ENCODE peak calls at places on chromosomes 2 and 18, in ten cellular contexts. V, G, E, B, O, A, L, Z, W and M are unnamed samples.

GRCh38 chr18:47749195-47749973 is 181.1 kb downstream of the SMAD2 start:
- DNase-seq in V (peak), G (peak), E (peak), B (peak), O (peak), A (peak), L (no peak), Z (peak), W (peak), M (peak)

GRCh38 chr18:59015531-59016152 is 124.0 kb upstream of the SEC11C start:
- DNase-seq in V (no peak), G (no peak), E (no peak), B (no peak), O (no peak), A (no peak), L (no peak), Z (no peak), W (no peak), M (no peak)

GRCh38 chr18:23200751-23201150 is 65.5 kb downstream of the CABLES1 start:
- DNase-seq in V (no peak), G (no peak), E (peak), B (no peak), O (no peak), A (no peak), L (no peak), Z (no peak), W (no peak), M (no peak)

GRCh38 chr18:42340423-42341009 is 385.5 kb downstream of the PIK3C3 start:
- DNase-seq in V (no peak), G (no peak), E (no peak), B (no peak), O (no peak), A (no peak), L (no peak), Z (no peak), W (no peak), M (no peak)

GRCh38 chr2:230793573-230794359 is 71.0 kb upstream of the ITM2C start:
- DNase-seq in V (peak), G (peak), E (peak), B (peak), O (no peak), A (peak), L (peak), Z (peak), W (peak), M (no peak)

GRCh38 chr18:76903386-76903785 is 81.0 kb downstream of the ZNF236 start:
- DNase-seq in V (no peak), G (no peak), E (no peak), B (no peak), O (no peak), A (no peak), L (no peak), Z (no peak), W (no peak), M (no peak)

GRCh38 chr18:45384137-45384998 is 230.9 kb upstream of the SLC14A2 start:
- DNase-seq in V (peak), G (peak), E (peak), B (peak), O (peak), A (peak), L (no peak), Z (no peak), W (peak), M (peak)

GRCh38 chr2:117936871-117937428 is 76.9 kb downstream of the CCDC93 start:
- DNase-seq in V (no peak), G (peak), E (no peak), B (no peak), O (no peak), A (no peak), L (no peak), Z (no peak), W (no peak), M (no peak)

GRCh38 chr2:109089602-109090300 is 39.3 kb upstream of the SH3RF3 start:
- DNase-seq in V (no peak), G (no peak), E (no peak), B (no peak), O (no peak), A (no peak), L (no peak), Z (no peak), W (no peak), M (no peak)

GRCh38 chr2:203682688-203683130 is 23.7 kb upstream of the CD28 start:
- DNase-seq in V (no peak), G (no peak), E (no peak), B (no peak), O (no peak), A (peak), L (no peak), Z (no peak), W (no peak), M (no peak)

GRCh38 chr2:17101596-17101995 is 416.6 kb downstream of the RAD51AP2 start:
- DNase-seq in V (no peak), G (no peak), E (no peak), B (no peak), O (no peak), A (no peak), L (no peak), Z (no peak), W (no peak), M (no peak)

GRCh38 chr18:69723434-69723833 is 224.2 kb downstream of the CD226 start:
- DNase-seq in V (no peak), G (no peak), E (no peak), B (no peak), O (no peak), A (no peak), L (no peak), Z (no peak), W (no peak), M (no peak)

GRCh38 chr2:143629344-143629743 is 500.1 kb downstream of the ARHGAP15 start:
- DNase-seq in V (no peak), G (no peak), E (no peak), B (no peak), O (no peak), A (peak), L (no peak), Z (peak), W (no peak), M (no peak)

GRCh38 chr18:10064267-10064666 is 150.5 kb downstream of the VAPA start:
- DNase-seq in V (no peak), G (no peak), E (no peak), B (no peak), O (no peak), A (no peak), L (no peak), Z (no peak), W (no peak), M (no peak)